ENCODE peak calls at places on chromosomes 4 and X, in four cellular contexts. One of them, this sample, is unnamed.

GRCh38 chrX:65537229-65537628 is 2.6 kb upstream of the LAS1L start:
- DNase-seq in substantia nigra: no peak
- DNase-seq in stimulated activated CD4-positive, alpha-beta T cell treated with anti-CD3 and anti-CD28 coated beads, Interleukin-4, amount 100 ng/mL, for 4 hours: no peak
- DNase-seq in left colon: no peak
- DNase-seq in this sample: no peak

GRCh38 chr4:152149734-152150133 is 386.2 kb downstream of the FBXW7 start:
- DNase-seq in substantia nigra: no peak
- DNase-seq in stimulated activated CD4-positive, alpha-beta T cell treated with anti-CD3 and anti-CD28 coated beads, Interleukin-4, amount 100 ng/mL, for 4 hours: no peak
- DNase-seq in left colon: no peak
- DNase-seq in this sample: no peak

GRCh38 chrX:41066391-41066790 is 18.9 kb upstream of the USP9X start:
- DNase-seq in substantia nigra: no peak
- DNase-seq in stimulated activated CD4-positive, alpha-beta T cell treated with anti-CD3 and anti-CD28 coated beads, Interleukin-4, amount 100 ng/mL, for 4 hours: no peak
- DNase-seq in left colon: no peak
- DNase-seq in this sample: no peak

GRCh38 chr4:173185832-173186545 is 17.4 kb downstream of the GALNT7 start:
- DNase-seq in substantia nigra: no peak
- DNase-seq in stimulated activated CD4-positive, alpha-beta T cell treated with anti-CD3 and anti-CD28 coated beads, Interleukin-4, amount 100 ng/mL, for 4 hours: no peak
- DNase-seq in left colon: no peak
- DNase-seq in this sample: no peak

GRCh38 chr4:140926672-140927071 is 170.5 kb upstream of the TBC1D9 start:
- DNase-seq in substantia nigra: no peak
- DNase-seq in stimulated activated CD4-positive, alpha-beta T cell treated with anti-CD3 and anti-CD28 coated beads, Interleukin-4, amount 100 ng/mL, for 4 hours: no peak
- DNase-seq in left colon: no peak
- DNase-seq in this sample: no peak

GRCh38 chr4:11632488-11632887 is 203.8 kb upstream of the HS3ST1 start:
- DNase-seq in substantia nigra: no peak
- DNase-seq in stimulated activated CD4-positive, alpha-beta T cell treated with anti-CD3 and anti-CD28 coated beads, Interleukin-4, amount 100 ng/mL, for 4 hours: no peak
- DNase-seq in left colon: no peak
- DNase-seq in this sample: no peak

GRCh38 chr4:89324671-89325070 is 17.1 kb upstream of the GPRIN3 start:
- DNase-seq in substantia nigra: no peak
- DNase-seq in stimulated activated CD4-positive, alpha-beta T cell treated with anti-CD3 and anti-CD28 coated beads, Interleukin-4, amount 100 ng/mL, for 4 hours: no peak
- DNase-seq in left colon: no peak
- DNase-seq in this sample: no peak

GRCh38 chrX:150688911-150689451 is 4.2 kb upstream of the MTMR1 start:
- DNase-seq in substantia nigra: no peak
- DNase-seq in stimulated activated CD4-positive, alpha-beta T cell treated with anti-CD3 and anti-CD28 coated beads, Interleukin-4, amount 100 ng/mL, for 4 hours: no peak
- DNase-seq in left colon: no peak
- DNase-seq in this sample: no peak

GRCh38 chrX:80174925-80175574 is 160.5 kb downstream of the TBX22 start:
- DNase-seq in substantia nigra: no peak
- DNase-seq in stimulated activated CD4-positive, alpha-beta T cell treated with anti-CD3 and anti-CD28 coated beads, Interleukin-4, amount 100 ng/mL, for 4 hours: no peak
- DNase-seq in left colon: peak
- DNase-seq in this sample: peak

GRCh38 chr4:22932326-22932725 is 239.6 kb downstream of the GBA3 start:
- DNase-seq in substantia nigra: no peak
- DNase-seq in stimulated activated CD4-positive, alpha-beta T cell treated with anti-CD3 and anti-CD28 coated beads, Interleukin-4, amount 100 ng/mL, for 4 hours: no peak
- DNase-seq in left colon: peak
- DNase-seq in this sample: no peak

GRCh38 chr4:167379433-167379832 is 145.1 kb upstream of the SPOCK3 start:
- DNase-seq in substantia nigra: no peak
- DNase-seq in stimulated activated CD4-positive, alpha-beta T cell treated with anti-CD3 and anti-CD28 coated beads, Interleukin-4, amount 100 ng/mL, for 4 hours: no peak
- DNase-seq in left colon: no peak
- DNase-seq in this sample: no peak

GRCh38 chrX:54166915-54167314 is 16.1 kb downstream of the FAM120C start:
- DNase-seq in substantia nigra: no peak
- DNase-seq in stimulated activated CD4-positive, alpha-beta T cell treated with anti-CD3 and anti-CD28 coated beads, Interleukin-4, amount 100 ng/mL, for 4 hours: no peak
- DNase-seq in left colon: no peak
- DNase-seq in this sample: no peak

GRCh38 chrX:20063153-20063552 is 53.6 kb downstream of the MAP7D2 start:
- DNase-seq in substantia nigra: no peak
- DNase-seq in stimulated activated CD4-positive, alpha-beta T cell treated with anti-CD3 and anti-CD28 coated beads, Interleukin-4, amount 100 ng/mL, for 4 hours: no peak
- DNase-seq in left colon: no peak
- DNase-seq in this sample: no peak

GRCh38 chr4:128364565-128364964 is 77.0 kb upstream of the PGRMC2 start:
- DNase-seq in substantia nigra: no peak
- DNase-seq in stimulated activated CD4-positive, alpha-beta T cell treated with anti-CD3 and anti-CD28 coated beads, Interleukin-4, amount 100 ng/mL, for 4 hours: no peak
- DNase-seq in left colon: no peak
- DNase-seq in this sample: no peak

GRCh38 chr4:170691168-170691567 is 601.4 kb upstream of the AADAT start:
- DNase-seq in substantia nigra: no peak
- DNase-seq in stimulated activated CD4-positive, alpha-beta T cell treated with anti-CD3 and anti-CD28 coated beads, Interleukin-4, amount 100 ng/mL, for 4 hours: no peak
- DNase-seq in left colon: no peak
- DNase-seq in this sample: no peak

GRCh38 chr4:7195546-7196282 is 3.4 kb downstream of the SORCS2 start:
- DNase-seq in substantia nigra: no peak
- DNase-seq in stimulated activated CD4-positive, alpha-beta T cell treated with anti-CD3 and anti-CD28 coated beads, Interleukin-4, amount 100 ng/mL, for 4 hours: no peak
- DNase-seq in left colon: no peak
- DNase-seq in this sample: no peak

GRCh38 chr4:75781328-75781727 is 57.0 kb downstream of the USO1 start:
- DNase-seq in substantia nigra: no peak
- DNase-seq in stimulated activated CD4-positive, alpha-beta T cell treated with anti-CD3 and anti-CD28 coated beads, Interleukin-4, amount 100 ng/mL, for 4 hours: no peak
- DNase-seq in left colon: no peak
- DNase-seq in this sample: no peak

GRCh38 chr4:37014584-37014983 is 230.0 kb upstream of the NWD2 start:
- DNase-seq in substantia nigra: no peak
- DNase-seq in stimulated activated CD4-positive, alpha-beta T cell treated with anti-CD3 and anti-CD28 coated beads, Interleukin-4, amount 100 ng/mL, for 4 hours: no peak
- DNase-seq in left colon: no peak
- DNase-seq in this sample: no peak

GRCh38 chr4:98381306-98381705 is 120.1 kb downstream of the RAP1GDS1 start:
- DNase-seq in substantia nigra: no peak
- DNase-seq in stimulated activated CD4-positive, alpha-beta T cell treated with anti-CD3 and anti-CD28 coated beads, Interleukin-4, amount 100 ng/mL, for 4 hours: no peak
- DNase-seq in left colon: no peak
- DNase-seq in this sample: no peak

GRCh38 chrX:23228950-23229448 is 105.7 kb upstream of the PTCHD1 start:
- DNase-seq in substantia nigra: no peak
- DNase-seq in stimulated activated CD4-positive, alpha-beta T cell treated with anti-CD3 and anti-CD28 coated beads, Interleukin-4, amount 100 ng/mL, for 4 hours: no peak
- DNase-seq in left colon: no peak
- DNase-seq in this sample: no peak

GRCh38 chrX:138847930-138848329 is 136.4 kb upstream of the FGF13 start:
- DNase-seq in substantia nigra: no peak
- DNase-seq in stimulated activated CD4-positive, alpha-beta T cell treated with anti-CD3 and anti-CD28 coated beads, Interleukin-4, amount 100 ng/mL, for 4 hours: no peak
- DNase-seq in left colon: no peak
- DNase-seq in this sample: no peak

GRCh38 chrX:48910926-48911406 is 480 bp downstream of the SLC35A2 start:
- DNase-seq in substantia nigra: no peak
- DNase-seq in stimulated activated CD4-positive, alpha-beta T cell treated with anti-CD3 and anti-CD28 coated beads, Interleukin-4, amount 100 ng/mL, for 4 hours: no peak
- DNase-seq in left colon: no peak
- DNase-seq in this sample: no peak

GRCh38 chrX:136258951-136259350 is 7.8 kb upstream of the MAP7D3 start:
- DNase-seq in substantia nigra: no peak
- DNase-seq in stimulated activated CD4-positive, alpha-beta T cell treated with anti-CD3 and anti-CD28 coated beads, Interleukin-4, amount 100 ng/mL, for 4 hours: no peak
- DNase-seq in left colon: no peak
- DNase-seq in this sample: no peak

GRCh38 chrX:130772313-130773140 is 130.5 kb downstream of the ENOX2 start:
- DNase-seq in substantia nigra: no peak
- DNase-seq in stimulated activated CD4-positive, alpha-beta T cell treated with anti-CD3 and anti-CD28 coated beads, Interleukin-4, amount 100 ng/mL, for 4 hours: no peak
- DNase-seq in left colon: no peak
- DNase-seq in this sample: no peak

GRCh38 chr4:169311643-169312365 is 41.0 kb upstream of the SH3RF1 start:
- DNase-seq in substantia nigra: no peak
- DNase-seq in stimulated activated CD4-positive, alpha-beta T cell treated with anti-CD3 and anti-CD28 coated beads, Interleukin-4, amount 100 ng/mL, for 4 hours: no peak
- DNase-seq in left colon: no peak
- DNase-seq in this sample: no peak

GRCh38 chr4:159308571-159309340 is 205.9 kb downstream of the RAPGEF2 start:
- DNase-seq in substantia nigra: no peak
- DNase-seq in stimulated activated CD4-positive, alpha-beta T cell treated with anti-CD3 and anti-CD28 coated beads, Interleukin-4, amount 100 ng/mL, for 4 hours: no peak
- DNase-seq in left colon: no peak
- DNase-seq in this sample: no peak

GRCh38 chrX:74450803-74451449 is 29.6 kb downstream of the SLC16A2 start:
- DNase-seq in substantia nigra: no peak
- DNase-seq in stimulated activated CD4-positive, alpha-beta T cell treated with anti-CD3 and anti-CD28 coated beads, Interleukin-4, amount 100 ng/mL, for 4 hours: no peak
- DNase-seq in left colon: no peak
- DNase-seq in this sample: no peak

GRCh38 chr4:75696036-75696435 is 22.8 kb upstream of the G3BP2 start:
- DNase-seq in substantia nigra: no peak
- DNase-seq in stimulated activated CD4-positive, alpha-beta T cell treated with anti-CD3 and anti-CD28 coated beads, Interleukin-4, amount 100 ng/mL, for 4 hours: no peak
- DNase-seq in left colon: peak
- DNase-seq in this sample: no peak

This sample was measured in pancreas.